ENCODE peak calls at places on chromosomes 7 and 10, in five cellular contexts. One of them, this sample, is unnamed.

GRCh38 chr10:115129752-115130151 is 36.6 kb downstream of the ATRNL1 start:
- DNase-seq in GDM1: no peak
- DNase-seq in activated naive CD4-positive, alpha-beta T cell treated with Interleukin-2 at 50 U/mL for 16 hours: no peak
- DNase-seq in HFFc6: peak; percentile 25
- DNase-seq in stimulated activated CD4-positive, alpha-beta T cell treated with anti-CD3 and anti-CD28 coated beads, TNF-alpha, amount 100 ng/mL, for 48 hours: no peak
- DNase-seq in this sample: no peak

GRCh38 chr7:100547872-100548271 is 8.9 kb downstream of the AGFG2 start:
- DNase-seq in HFFc6: no peak
- DNase-seq in GDM1: no peak
- DNase-seq in activated naive CD4-positive, alpha-beta T cell treated with Interleukin-2 at 50 U/mL for 16 hours: no peak
- DNase-seq in stimulated activated CD4-positive, alpha-beta T cell treated with anti-CD3 and anti-CD28 coated beads, TNF-alpha, amount 100 ng/mL, for 48 hours: no peak
- DNase-seq in this sample: no peak

GRCh38 chr7:29917583-29917982 is 72.0 kb downstream of the SCRN1 start:
- DNase-seq in HFFc6: no peak
- DNase-seq in stimulated activated CD4-positive, alpha-beta T cell treated with anti-CD3 and anti-CD28 coated beads, TNF-alpha, amount 100 ng/mL, for 48 hours: no peak
- DNase-seq in GDM1: no peak
- DNase-seq in activated naive CD4-positive, alpha-beta T cell treated with Interleukin-2 at 50 U/mL for 16 hours: no peak
- DNase-seq in this sample: no peak

GRCh38 chr7:97871659-97872024 is 566 bp downstream of the ASNS start:
- DNase-seq in activated naive CD4-positive, alpha-beta T cell treated with Interleukin-2 at 50 U/mL for 16 hours: peak; percentile 47
- DNase-seq in GDM1: no peak
- DNase-seq in stimulated activated CD4-positive, alpha-beta T cell treated with anti-CD3 and anti-CD28 coated beads, TNF-alpha, amount 100 ng/mL, for 48 hours: peak; percentile 36
- DNase-seq in HFFc6: peak; percentile 3
- DNase-seq in this sample: peak; percentile 6

GRCh38 chr10:88091490-88092061 is 228.2 kb downstream of the PTEN start:
- DNase-seq in stimulated activated CD4-positive, alpha-beta T cell treated with anti-CD3 and anti-CD28 coated beads, TNF-alpha, amount 100 ng/mL, for 48 hours: peak; percentile 48
- DNase-seq in activated naive CD4-positive, alpha-beta T cell treated with Interleukin-2 at 50 U/mL for 16 hours: peak; percentile 78
- DNase-seq in HFFc6: no peak
- DNase-seq in GDM1: peak; percentile 10
- DNase-seq in this sample: no peak

GRCh38 chr10:47379901-47380300 is 4.2 kb downstream of the ZNF488 start:
- DNase-seq in HFFc6: no peak
- DNase-seq in activated naive CD4-positive, alpha-beta T cell treated with Interleukin-2 at 50 U/mL for 16 hours: no peak
- DNase-seq in GDM1: no peak
- DNase-seq in stimulated activated CD4-positive, alpha-beta T cell treated with anti-CD3 and anti-CD28 coated beads, TNF-alpha, amount 100 ng/mL, for 48 hours: no peak
- DNase-seq in this sample: no peak

GRCh38 chr7:111560773-111561658 is 1.3 kb downstream of the IMMP2L start:
- DNase-seq in activated naive CD4-positive, alpha-beta T cell treated with Interleukin-2 at 50 U/mL for 16 hours: no peak
- DNase-seq in stimulated activated CD4-positive, alpha-beta T cell treated with anti-CD3 and anti-CD28 coated beads, TNF-alpha, amount 100 ng/mL, for 48 hours: no peak
- DNase-seq in HFFc6: peak; percentile 48
- DNase-seq in GDM1: no peak
- DNase-seq in this sample: no peak

GRCh38 chr10:51244739-51245138 is 170.5 kb downstream of the PRKG1 start:
- DNase-seq in GDM1: no peak
- DNase-seq in HFFc6: peak; percentile 65
- DNase-seq in stimulated activated CD4-positive, alpha-beta T cell treated with anti-CD3 and anti-CD28 coated beads, TNF-alpha, amount 100 ng/mL, for 48 hours: no peak
- DNase-seq in activated naive CD4-positive, alpha-beta T cell treated with Interleukin-2 at 50 U/mL for 16 hours: no peak
- DNase-seq in this sample: no peak

GRCh38 chr7:105353752-105354328 is 34.9 kb downstream of the SRPK2 start:
- DNase-seq in stimulated activated CD4-positive, alpha-beta T cell treated with anti-CD3 and anti-CD28 coated beads, TNF-alpha, amount 100 ng/mL, for 48 hours: no peak
- DNase-seq in HFFc6: no peak
- DNase-seq in activated naive CD4-positive, alpha-beta T cell treated with Interleukin-2 at 50 U/mL for 16 hours: no peak
- DNase-seq in GDM1: peak; percentile 42
- DNase-seq in this sample: no peak

GRCh38 chr7:149729983-149730801 is 43.2 kb downstream of the ZNF467 start:
- DNase-seq in activated naive CD4-positive, alpha-beta T cell treated with Interleukin-2 at 50 U/mL for 16 hours: no peak
- DNase-seq in HFFc6: no peak
- DNase-seq in GDM1: no peak
- DNase-seq in stimulated activated CD4-positive, alpha-beta T cell treated with anti-CD3 and anti-CD28 coated beads, TNF-alpha, amount 100 ng/mL, for 48 hours: no peak
- DNase-seq in this sample: no peak

GRCh38 chr10:12869427-12869826 is 132.1 kb downstream of the CCDC3 start:
- DNase-seq in GDM1: no peak
- DNase-seq in activated naive CD4-positive, alpha-beta T cell treated with Interleukin-2 at 50 U/mL for 16 hours: no peak
- DNase-seq in stimulated activated CD4-positive, alpha-beta T cell treated with anti-CD3 and anti-CD28 coated beads, TNF-alpha, amount 100 ng/mL, for 48 hours: no peak
- DNase-seq in HFFc6: no peak
- DNase-seq in this sample: no peak

GRCh38 chr10:82942572-82943091 is 1067.6 kb downstream of the NRG3 start:
- DNase-seq in activated naive CD4-positive, alpha-beta T cell treated with Interleukin-2 at 50 U/mL for 16 hours: no peak
- DNase-seq in stimulated activated CD4-positive, alpha-beta T cell treated with anti-CD3 and anti-CD28 coated beads, TNF-alpha, amount 100 ng/mL, for 48 hours: no peak
- DNase-seq in HFFc6: peak; percentile 71
- DNase-seq in GDM1: no peak
- DNase-seq in this sample: no peak

GRCh38 chr7:73939528-73939927 is 78.6 kb downstream of the TMEM270 start:
- DNase-seq in GDM1: no peak
- DNase-seq in stimulated activated CD4-positive, alpha-beta T cell treated with anti-CD3 and anti-CD28 coated beads, TNF-alpha, amount 100 ng/mL, for 48 hours: no peak
- DNase-seq in HFFc6: no peak
- DNase-seq in activated naive CD4-positive, alpha-beta T cell treated with Interleukin-2 at 50 U/mL for 16 hours: no peak
- DNase-seq in this sample: no peak

GRCh38 chr7:133854739-133855138 is 272.4 kb upstream of the LRGUK start:
- DNase-seq in stimulated activated CD4-positive, alpha-beta T cell treated with anti-CD3 and anti-CD28 coated beads, TNF-alpha, amount 100 ng/mL, for 48 hours: no peak
- DNase-seq in HFFc6: peak; percentile 68
- DNase-seq in activated naive CD4-positive, alpha-beta T cell treated with Interleukin-2 at 50 U/mL for 16 hours: no peak
- DNase-seq in GDM1: no peak
- DNase-seq in this sample: no peak

GRCh38 chr7:2680792-2681490 is 7.1 kb upstream of the AMZ1 start:
- DNase-seq in HFFc6: peak; percentile 48
- DNase-seq in GDM1: no peak
- DNase-seq in activated naive CD4-positive, alpha-beta T cell treated with Interleukin-2 at 50 U/mL for 16 hours: peak; percentile 49
- DNase-seq in stimulated activated CD4-positive, alpha-beta T cell treated with anti-CD3 and anti-CD28 coated beads, TNF-alpha, amount 100 ng/mL, for 48 hours: peak; percentile 41
- DNase-seq in this sample: peak; percentile 79

GRCh38 chr7:3950249-3950648 is 649.2 kb downstream of the SDK1 start:
- DNase-seq in HFFc6: no peak
- DNase-seq in stimulated activated CD4-positive, alpha-beta T cell treated with anti-CD3 and anti-CD28 coated beads, TNF-alpha, amount 100 ng/mL, for 48 hours: no peak
- DNase-seq in GDM1: no peak
- DNase-seq in activated naive CD4-positive, alpha-beta T cell treated with Interleukin-2 at 50 U/mL for 16 hours: no peak
- DNase-seq in this sample: no peak

GRCh38 chr10:108434818-108435217 is 1270.3 kb upstream of the SORCS1 start:
- DNase-seq in GDM1: no peak
- DNase-seq in activated naive CD4-positive, alpha-beta T cell treated with Interleukin-2 at 50 U/mL for 16 hours: no peak
- DNase-seq in stimulated activated CD4-positive, alpha-beta T cell treated with anti-CD3 and anti-CD28 coated beads, TNF-alpha, amount 100 ng/mL, for 48 hours: no peak
- DNase-seq in HFFc6: no peak
- DNase-seq in this sample: no peak

GRCh38 chr7:104137971-104138370 is 69.8 kb downstream of the ORC5 start:
- DNase-seq in GDM1: no peak
- DNase-seq in HFFc6: peak; percentile 84
- DNase-seq in activated naive CD4-positive, alpha-beta T cell treated with Interleukin-2 at 50 U/mL for 16 hours: no peak
- DNase-seq in stimulated activated CD4-positive, alpha-beta T cell treated with anti-CD3 and anti-CD28 coated beads, TNF-alpha, amount 100 ng/mL, for 48 hours: no peak
- DNase-seq in this sample: no peak

GRCh38 chr10:131722525-131723264 is 178.1 kb upstream of the PPP2R2D start:
- DNase-seq in stimulated activated CD4-positive, alpha-beta T cell treated with anti-CD3 and anti-CD28 coated beads, TNF-alpha, amount 100 ng/mL, for 48 hours: no peak
- DNase-seq in GDM1: no peak
- DNase-seq in HFFc6: no peak
- DNase-seq in activated naive CD4-positive, alpha-beta T cell treated with Interleukin-2 at 50 U/mL for 16 hours: no peak
- DNase-seq in this sample: no peak

This sample was measured in GM19239.